ENCODE peak calls at places on chromosome 18, in four cellular contexts. One of them, this sample, is unnamed.

GRCh38 chr18:66136039-66136438 is 385.2 kb downstream of the CDH7 start:
- DNase-seq in GM20000: no peak
- DNase-seq in A549: no peak
- DNase-seq in mammary epithelial cell: no peak
- DNase-seq in this sample: no peak

GRCh38 chr18:42742976-42743755 is 372.3 kb downstream of the RIT2 start:
- DNase-seq in GM20000: no peak
- DNase-seq in A549: no peak
- DNase-seq in mammary epithelial cell: no peak
- DNase-seq in this sample: no peak

GRCh38 chr18:74564012-74564411 is 29.7 kb downstream of the CNDP1 start:
- DNase-seq in GM20000: no peak
- DNase-seq in A549: no peak
- DNase-seq in mammary epithelial cell: no peak
- DNase-seq in this sample: no peak

GRCh38 chr18:42183746-42184145 is 228.7 kb downstream of the PIK3C3 start:
- DNase-seq in GM20000: no peak
- DNase-seq in A549: peak
- DNase-seq in mammary epithelial cell: peak
- DNase-seq in this sample: no peak

GRCh38 chr18:72542993-72543361 is 1.2 kb downstream of the CBLN2 start:
- DNase-seq in GM20000: peak
- DNase-seq in A549: no peak
- DNase-seq in mammary epithelial cell: peak
- DNase-seq in this sample: no peak

GRCh38 chr18:70044626-70045025 is 97.0 kb upstream of the CD226 start:
- DNase-seq in GM20000: no peak
- DNase-seq in A549: peak
- DNase-seq in mammary epithelial cell: peak
- DNase-seq in this sample: no peak

GRCh38 chr18:64919971-64920370 is 771.1 kb upstream of the LINC00305 start:
- DNase-seq in GM20000: no peak
- DNase-seq in A549: no peak
- DNase-seq in mammary epithelial cell: no peak
- DNase-seq in this sample: no peak

GRCh38 chr18:61400016-61400630 is 66.9 kb downstream of the CDH20 start:
- DNase-seq in GM20000: no peak
- DNase-seq in A549: no peak
- DNase-seq in mammary epithelial cell: no peak
- DNase-seq in this sample: no peak

GRCh38 chr18:59839931-59840685 is 59.7 kb upstream of the PMAIP1 start:
- DNase-seq in GM20000: no peak
- DNase-seq in A549: peak
- DNase-seq in mammary epithelial cell: no peak
- DNase-seq in this sample: no peak

GRCh38 chr18:11154369-11154982 is 5.1 kb upstream of the PIEZO2 start:
- DNase-seq in GM20000: peak
- DNase-seq in A549: peak
- DNase-seq in mammary epithelial cell: peak
- DNase-seq in this sample: no peak

GRCh38 chr18:9613550-9614400 is 584 bp downstream of the PPP4R1 start:
- DNase-seq in GM20000: peak
- DNase-seq in A549: no peak
- DNase-seq in mammary epithelial cell: peak
- DNase-seq in this sample: peak

GRCh38 chr18:76492669-76493212 is 2.3 kb downstream of the ZNF516 start:
- DNase-seq in GM20000: peak
- DNase-seq in A549: peak
- DNase-seq in mammary epithelial cell: peak
- DNase-seq in this sample: peak

GRCh38 chr18:43935051-43935412 is 657.7 kb upstream of the SYT4 start:
- DNase-seq in GM20000: no peak
- DNase-seq in A549: no peak
- DNase-seq in mammary epithelial cell: no peak
- DNase-seq in this sample: no peak

GRCh38 chr18:3094355-3094684 is 81.4 kb upstream of the LPIN2 start:
- DNase-seq in GM20000: no peak
- DNase-seq in A549: no peak
- DNase-seq in mammary epithelial cell: no peak
- DNase-seq in this sample: no peak

GRCh38 chr18:48453330-48454063 is 44.3 kb upstream of the ZBTB7C start:
- DNase-seq in GM20000: no peak
- DNase-seq in A549: no peak
- DNase-seq in mammary epithelial cell: peak
- DNase-seq in this sample: no peak

GRCh38 chr18:56709463-56709862 is 58.3 kb downstream of the WDR7 start:
- DNase-seq in GM20000: peak
- DNase-seq in A549: peak
- DNase-seq in mammary epithelial cell: peak
- DNase-seq in this sample: no peak

GRCh38 chr18:46464926-46465655 is 191.9 kb downstream of the LOXHD1 start:
- DNase-seq in GM20000: no peak
- DNase-seq in A549: no peak
- DNase-seq in mammary epithelial cell: no peak
- DNase-seq in this sample: no peak
- TF ChIP-seq CTCF in GM20000: no peak
- TF ChIP-seq CTCF in A549: no peak
- TF ChIP-seq CTCF in mammary epithelial cell: peak
- TF ChIP-seq CTCF in this sample: no peak

GRCh38 chr18:25334588-25334987 is 17.4 kb downstream of the ZNF521 start:
- DNase-seq in GM20000: no peak
- DNase-seq in A549: no peak
- DNase-seq in mammary epithelial cell: no peak
- DNase-seq in this sample: no peak
- TF ChIP-seq CTCF in GM20000: no peak
- TF ChIP-seq CTCF in A549: no peak
- TF ChIP-seq CTCF in mammary epithelial cell: no peak
- TF ChIP-seq CTCF in this sample: no peak

DNA sequence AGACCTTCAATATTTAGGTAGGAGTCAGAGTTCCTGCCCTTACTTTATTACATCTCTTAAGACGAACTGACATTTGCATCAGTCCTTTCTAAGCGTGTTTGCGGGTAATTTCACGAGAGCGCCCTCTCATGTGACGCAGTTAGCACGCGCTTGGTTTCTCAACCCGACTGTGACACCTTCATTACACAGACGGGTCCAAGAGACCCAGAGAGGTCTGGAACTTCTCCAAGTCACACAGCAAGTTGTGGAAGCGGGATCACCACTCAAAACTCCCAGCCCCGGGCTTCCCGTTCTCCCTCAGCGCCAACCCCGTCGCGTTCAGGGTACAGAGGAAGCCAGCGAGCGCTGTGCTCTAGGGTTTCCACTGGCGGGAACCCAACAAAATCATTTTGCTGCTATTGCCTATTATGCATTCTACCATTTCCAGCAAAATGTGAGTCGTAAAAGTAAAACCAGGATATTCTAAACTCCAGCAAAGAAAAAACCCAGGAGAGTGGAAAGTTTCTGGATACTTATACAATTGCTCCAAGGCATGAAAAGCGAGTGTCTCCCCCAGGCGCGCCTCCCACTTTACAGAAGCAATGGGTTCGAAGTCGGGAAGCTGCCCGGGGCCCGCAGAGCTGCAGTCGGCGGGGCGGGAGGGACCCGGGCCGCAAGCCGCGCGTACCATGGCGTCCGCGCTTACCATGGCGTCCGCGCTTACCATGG is 583 bp downstream of the ENOSF1 start:
- DNase-seq in GM20000: peak
- DNase-seq in A549: peak
- DNase-seq in mammary epithelial cell: peak
- DNase-seq in this sample: peak
- TF ChIP-seq CTCF in GM20000: peak
- TF ChIP-seq CTCF in A549: peak
- TF ChIP-seq CTCF in mammary epithelial cell: no peak
- TF ChIP-seq CTCF in this sample: no peak

DNA sequence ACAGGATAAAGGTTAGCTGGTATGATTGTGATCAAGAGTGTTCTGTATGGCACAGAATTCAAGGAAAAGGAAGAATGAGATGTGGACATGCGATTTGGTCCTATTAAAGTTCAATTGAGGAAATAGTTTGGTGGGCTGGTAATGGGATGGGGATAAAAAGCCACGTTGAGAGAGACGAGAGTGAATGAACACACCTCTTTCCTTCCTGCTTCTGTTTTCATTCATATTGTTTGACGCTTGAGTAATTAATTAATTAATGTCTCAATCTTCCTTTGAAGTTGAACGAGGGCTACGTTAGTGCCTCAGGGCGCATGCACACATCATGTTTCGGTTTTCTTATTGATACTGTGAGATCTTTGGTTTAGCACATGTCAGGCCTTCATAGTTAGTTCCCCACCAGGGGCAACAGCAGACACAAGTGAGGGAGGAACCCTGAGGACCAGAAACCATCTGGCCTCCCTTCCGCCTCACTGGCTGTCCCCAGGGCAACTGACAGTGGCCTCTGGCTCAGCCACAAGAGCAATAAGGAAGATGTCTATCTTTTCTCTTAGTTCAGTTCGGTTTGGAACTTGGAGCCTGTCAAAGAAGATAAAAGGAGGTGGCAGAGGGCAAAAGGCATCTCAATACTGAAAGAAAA is 116.0 kb downstream of the LIPG start:
- DNase-seq in GM20000: no peak
- DNase-seq in A549: no peak
- DNase-seq in mammary epithelial cell: no peak
- DNase-seq in this sample: no peak
- TF ChIP-seq CTCF in GM20000: no peak
- TF ChIP-seq CTCF in A549: no peak
- TF ChIP-seq CTCF in mammary epithelial cell: no peak
- TF ChIP-seq CTCF in this sample: no peak

DNA sequence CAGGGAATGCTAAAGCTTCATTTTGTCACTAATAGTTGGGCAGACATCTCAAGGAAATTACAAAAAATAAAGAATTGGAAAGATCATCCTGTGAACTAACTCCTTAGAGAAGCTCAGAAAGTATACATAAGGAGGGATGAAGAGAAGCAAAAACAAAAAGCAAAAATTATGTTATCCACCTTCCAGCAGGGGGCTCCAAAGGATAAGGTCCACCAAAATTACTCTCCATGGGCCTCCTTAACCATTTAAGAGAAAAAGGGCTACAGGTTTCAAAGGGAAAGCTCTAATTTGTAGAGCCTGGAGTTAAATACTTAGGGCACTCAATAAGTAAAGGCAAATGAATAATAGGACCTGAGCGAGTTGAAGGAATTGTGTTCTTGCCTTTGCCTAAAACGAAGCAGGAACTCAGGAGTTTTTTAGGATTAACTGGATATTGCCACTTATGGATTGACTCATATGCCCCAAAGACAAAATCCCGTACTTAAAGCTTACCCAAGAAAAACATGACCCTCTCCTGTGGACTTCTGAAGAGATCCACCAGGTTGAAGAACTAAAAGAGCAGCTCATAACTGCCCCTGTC is 1167.9 kb downstream of the DSC3 start:
- DNase-seq in GM20000: peak
- DNase-seq in A549: no peak
- DNase-seq in mammary epithelial cell: peak
- DNase-seq in this sample: no peak
- TF ChIP-seq CTCF in GM20000: peak
- TF ChIP-seq CTCF in A549: peak
- TF ChIP-seq CTCF in mammary epithelial cell: peak
- TF ChIP-seq CTCF in this sample: no peak

GRCh38 chr18:35501369-35501768 is 3.6 kb upstream of the INO80C start:
- DNase-seq in GM20000: no peak
- DNase-seq in A549: no peak
- DNase-seq in mammary epithelial cell: no peak
- DNase-seq in this sample: no peak
- TF ChIP-seq CTCF in GM20000: no peak
- TF ChIP-seq CTCF in A549: no peak
- TF ChIP-seq CTCF in mammary epithelial cell: no peak
- TF ChIP-seq CTCF in this sample: no peak

GRCh38 chr18:34957119-34957863 is 83.9 kb upstream of the MAPRE2 start:
- DNase-seq in GM20000: no peak
- DNase-seq in A549: no peak
- DNase-seq in mammary epithelial cell: no peak
- DNase-seq in this sample: no peak
- TF ChIP-seq CTCF in GM20000: no peak
- TF ChIP-seq CTCF in A549: no peak
- TF ChIP-seq CTCF in mammary epithelial cell: no peak
- TF ChIP-seq CTCF in this sample: no peak

GRCh38 chr18:13217971-13218375 is 587 bp upstream of the LDLRAD4 start:
- DNase-seq in GM20000: peak
- DNase-seq in A549: no peak
- DNase-seq in mammary epithelial cell: no peak
- DNase-seq in this sample: no peak
- TF ChIP-seq CTCF in GM20000: no peak
- TF ChIP-seq CTCF in A549: no peak
- TF ChIP-seq CTCF in mammary epithelial cell: no peak
- TF ChIP-seq CTCF in this sample: no peak

GRCh38 chr18:45528712-45529336 is 86.5 kb upstream of the SLC14A2 start:
- DNase-seq in GM20000: no peak
- DNase-seq in A549: no peak
- DNase-seq in mammary epithelial cell: no peak
- DNase-seq in this sample: no peak

GRCh38 chr18:45522371-45522770 is 92.9 kb upstream of the SLC14A2 start:
- DNase-seq in GM20000: no peak
- DNase-seq in A549: no peak
- DNase-seq in mammary epithelial cell: peak
- DNase-seq in this sample: no peak

GRCh38 chr18:45527891-45528290 is 87.4 kb upstream of the SLC14A2 start:
- DNase-seq in GM20000: no peak
- DNase-seq in A549: no peak
- DNase-seq in mammary epithelial cell: no peak
- DNase-seq in this sample: no peak

GRCh38 chr18:45521777-45522176 is 93.5 kb upstream of the SLC14A2 start:
- DNase-seq in GM20000: peak
- DNase-seq in A549: no peak
- DNase-seq in mammary epithelial cell: peak
- DNase-seq in this sample: no peak

GRCh38 chr18:45526120-45526841 is 89.0 kb upstream of the SLC14A2 start:
- DNase-seq in GM20000: no peak
- DNase-seq in A549: no peak
- DNase-seq in mammary epithelial cell: peak
- DNase-seq in this sample: no peak
- TF ChIP-seq CTCF in GM20000: no peak
- TF ChIP-seq CTCF in A549: no peak
- TF ChIP-seq CTCF in mammary epithelial cell: no peak
- TF ChIP-seq CTCF in this sample: no peak